ENCODE peak calls at places on chromosomes 11 and 22, in six cellular contexts. Y, S, F, T, Q and K are unnamed samples.

GRCh38 chr11:126547161-126547560 is 191.7 kb downstream of the ST3GAL4 start:
- DNase-seq in Y (no peak), S (peak), F (no peak), T (no peak), Q (no peak), K (no peak)

GRCh38 chr22:36552300-36552699 is 23.3 kb upstream of the EIF3D start:
- DNase-seq in Y (no peak), S (no peak), F (no peak), T (no peak), Q (no peak), K (no peak)

GRCh38 chr11:122598971-122599370 is 56.6 kb upstream of the UBASH3B start:
- DNase-seq in Y (no peak), S (peak), F (no peak), T (no peak), Q (peak), K (peak)

GRCh38 chr11:105968021-105968697 is 53.9 kb downstream of the MSANTD4 start:
- DNase-seq in Y (no peak), S (peak), F (no peak), T (no peak), Q (no peak), K (peak)

GRCh38 chr11:31412946-31413345 is 43.3 kb downstream of the DNAJC24 start:
- DNase-seq in Y (no peak), S (peak), F (no peak), T (no peak), Q (no peak), K (peak)

GRCh38 chr11:114953039-114953438 is 274.7 kb downstream of the NXPE2 start:
- DNase-seq in Y (no peak), S (no peak), F (no peak), T (no peak), Q (no peak), K (no peak)

GRCh38 chr11:92897487-92897886 is 72.0 kb upstream of the MTNR1B start:
- DNase-seq in Y (no peak), S (no peak), F (no peak), T (no peak), Q (no peak), K (no peak)

GRCh38 chr11:120985718-120986569 is 38.0 kb upstream of the TBCEL start:
- DNase-seq in Y (peak), S (peak), F (peak), T (no peak), Q (peak), K (peak)

GRCh38 chr22:49418943-49419342 is 408.7 kb downstream of the BRD1 start:
- DNase-seq in Y (no peak), S (no peak), F (no peak), T (no peak), Q (no peak), K (no peak)

GRCh38 chr11:5553347-5553746 is 5.0 kb upstream of the OR52H1 start:
- DNase-seq in Y (no peak), S (no peak), F (no peak), T (no peak), Q (no peak), K (no peak)

GRCh38 chr11:82194521-82194920 is 539.1 kb downstream of the FAM181B start:
- DNase-seq in Y (no peak), S (no peak), F (no peak), T (no peak), Q (no peak), K (no peak)

GRCh38 chr11:131274233-131274632 is 96.2 kb upstream of the NTM start:
- DNase-seq in Y (no peak), S (no peak), F (no peak), T (no peak), Q (no peak), K (no peak)

GRCh38 chr11:2931416-2931746 is 2.2 kb upstream of the PHLDA2 start:
- DNase-seq in Y (no peak), S (no peak), F (no peak), T (no peak), Q (no peak), K (no peak)

GRCh38 chr11:92199991-92200390 is 24.6 kb upstream of the FAT3 start:
- DNase-seq in Y (no peak), S (no peak), F (no peak), T (no peak), Q (no peak), K (no peak)

GRCh38 chr11:14812776-14813175 is 79.3 kb downstream of the CYP2R1 start:
- DNase-seq in Y (no peak), S (no peak), F (no peak), T (no peak), Q (no peak), K (no peak)

GRCh38 chr11:75105462-75105925 is 8.8 kb upstream of the OR2AT4 start:
- DNase-seq in Y (no peak), S (no peak), F (no peak), T (no peak), Q (no peak), K (no peak)

GRCh38 chr11:12287009-12287373 is 90.4 kb upstream of the PARVA start:
- DNase-seq in Y (no peak), S (peak), F (peak), T (no peak), Q (no peak), K (peak)

GRCh38 chr11:10051868-10052586 is 242.0 kb downstream of the SBF2 start:
- DNase-seq in Y (no peak), S (no peak), F (no peak), T (no peak), Q (no peak), K (no peak)

GRCh38 chr11:73866586-73866996 is 10.1 kb downstream of the COA4 start:
- DNase-seq in Y (no peak), S (peak), F (no peak), T (no peak), Q (peak), K (peak)

GRCh38 chr11:46553746-46554204 is 40.0 kb downstream of the AMBRA1 start:
- DNase-seq in Y (no peak), S (no peak), F (no peak), T (no peak), Q (no peak), K (peak)

GRCh38 chr11:1348146-1348545 is 38.7 kb upstream of the TOLLIP start:
- DNase-seq in Y (peak), S (no peak), F (no peak), T (no peak), Q (no peak), K (no peak)

GRCh38 chr11:69704508-69705245 is 855 bp upstream of the FGF19 start:
- DNase-seq in Y (no peak), S (peak), F (no peak), T (no peak), Q (no peak), K (no peak)
- H3K27ac ChIP-seq in Y (no peak), S (no peak), F (no peak), T (no peak), Q (no peak), K (no peak)

GRCh38 chr11:19703211-19703610 is 9.4 kb upstream of the NAV2 start:
- DNase-seq in Y (no peak), S (peak), F (no peak), T (no peak), Q (no peak), K (no peak)
- H3K27ac ChIP-seq in Y (no peak), S (no peak), F (no peak), T (no peak), Q (no peak), K (no peak)

GRCh38 chr11:95248666-95249467 is 17.9 kb upstream of the SESN3 start:
- DNase-seq in Y (no peak), S (no peak), F (no peak), T (no peak), Q (no peak), K (no peak)

GRCh38 chr11:95257596-95257995 is 26.6 kb upstream of the SESN3 start:
- DNase-seq in Y (no peak), S (no peak), F (no peak), T (no peak), Q (no peak), K (no peak)

GRCh38 chr11:95256204-95256819 is 25.3 kb upstream of the SESN3 start:
- DNase-seq in Y (no peak), S (peak), F (no peak), T (no peak), Q (peak), K (no peak)

GRCh38 chr11:95255523-95256165 is 24.6 kb upstream of the SESN3 start:
- DNase-seq in Y (no peak), S (no peak), F (no peak), T (no peak), Q (no peak), K (no peak)

GRCh38 chr11:95254139-95254704 is 23.2 kb upstream of the SESN3 start:
- DNase-seq in Y (no peak), S (peak), F (peak), T (peak), Q (peak), K (peak)
- H3K27ac ChIP-seq in Y (no peak), S (peak), F (no peak), T (peak), Q (no peak), K (peak)

GRCh38 chr11:113667801-113668200 is 38.3 kb downstream of the TMPRSS5 start:
- DNase-seq in Y (no peak), S (no peak), F (no peak), T (no peak), Q (no peak), K (no peak)

GRCh38 chr11:113663567-113663966 is 42.5 kb downstream of the TMPRSS5 start:
- DNase-seq in Y (no peak), S (no peak), F (no peak), T (no peak), Q (no peak), K (no peak)

GRCh38 chr11:113666584-113666983 is 39.5 kb downstream of the TMPRSS5 start:
- DNase-seq in Y (no peak), S (no peak), F (no peak), T (no peak), Q (no peak), K (no peak)

GRCh38 chr11:113664981-113665710 is 41.0 kb downstream of the TMPRSS5 start:
- DNase-seq in Y (no peak), S (no peak), F (no peak), T (no peak), Q (no peak), K (no peak)

DNA sequence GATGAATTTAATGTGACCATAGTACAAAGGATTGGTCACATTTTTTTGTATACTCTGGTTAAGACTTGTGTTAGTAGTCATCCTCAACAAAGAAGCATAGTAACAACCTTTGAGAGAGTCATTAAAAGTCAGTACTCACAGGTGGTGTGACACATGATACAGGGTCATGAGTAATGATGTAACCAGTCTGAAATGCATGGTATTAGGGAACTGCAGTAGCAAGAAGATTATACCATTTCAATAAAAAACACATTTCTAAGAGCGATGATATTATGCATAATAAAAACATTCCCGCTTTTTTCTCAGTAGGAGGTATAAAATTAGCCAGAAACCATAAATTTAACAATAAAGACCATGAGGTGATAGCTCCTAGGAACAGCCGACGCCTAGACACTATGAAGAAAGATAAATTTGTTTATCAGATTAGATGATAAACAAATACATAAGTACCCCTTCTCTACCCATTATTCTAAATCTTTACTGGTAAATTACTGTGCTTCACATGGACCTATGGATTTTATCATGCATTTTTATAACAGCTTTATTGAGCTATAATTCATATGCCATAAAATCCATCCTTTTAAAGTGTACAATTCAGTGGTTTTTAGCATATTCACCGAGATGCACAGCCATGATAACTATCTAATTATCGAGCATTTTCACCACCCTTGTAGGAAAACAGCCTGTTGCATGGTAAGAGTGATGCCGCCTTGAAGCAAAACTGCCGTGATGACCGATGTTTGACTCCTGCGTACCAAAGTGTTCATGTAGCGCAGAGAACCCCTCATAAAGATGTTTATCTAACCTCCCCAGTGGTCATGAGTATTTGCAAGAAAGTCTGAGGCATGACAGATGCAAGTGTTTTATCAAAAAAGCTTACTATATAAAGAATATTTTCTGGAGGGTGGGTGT is 41.8 kb downstream of the TMPRSS5 start:
- DNase-seq in Y (no peak), S (no peak), F (no peak), T (no peak), Q (no peak), K (peak)
- H3K27ac ChIP-seq in Y (no peak), S (no peak), F (no peak), T (no peak), Q (no peak), K (no peak)